ENCODE peak calls at places on chromosomes 1 and 21, in nine cellular contexts. One of them, this sample, is unnamed.

GRCh38 chr1:239386453-239387303 is at the start of gene CHRM3:
- DNase-seq in tibial nerve: no peak
- DNase-seq in heart left ventricle: no peak
- DNase-seq in NB4: no peak
- DNase-seq in A549: peak; percentile 55
- DNase-seq in HCT116: no peak
- DNase-seq in GM12878: no peak
- DNase-seq in transverse colon: peak; percentile 87
- DNase-seq in uterus: peak; percentile 56
- DNase-seq in this sample: no peak

GRCh38 chr1:61637470-61637869 is 87.5 kb downstream of the TM2D1 start:
- DNase-seq in tibial nerve: no peak
- DNase-seq in heart left ventricle: no peak
- DNase-seq in NB4: no peak
- DNase-seq in A549: no peak
- DNase-seq in HCT116: no peak
- DNase-seq in GM12878: no peak
- DNase-seq in transverse colon: no peak
- DNase-seq in uterus: no peak
- DNase-seq in this sample: no peak

GRCh38 chr1:113747376-113747775 is 11.9 kb downstream of the PHTF1 start:
- DNase-seq in tibial nerve: no peak
- DNase-seq in heart left ventricle: no peak
- DNase-seq in NB4: no peak
- DNase-seq in A549: no peak
- DNase-seq in HCT116: no peak
- DNase-seq in GM12878: no peak
- DNase-seq in transverse colon: no peak
- DNase-seq in uterus: no peak
- DNase-seq in this sample: no peak

GRCh38 chr21:45768741-45769049 is 125.2 kb downstream of the PCBP3 start:
- DNase-seq in tibial nerve: no peak
- DNase-seq in heart left ventricle: no peak
- DNase-seq in NB4: peak; percentile 6
- DNase-seq in A549: no peak
- DNase-seq in HCT116: no peak
- DNase-seq in GM12878: no peak
- DNase-seq in transverse colon: no peak
- DNase-seq in uterus: no peak
- DNase-seq in this sample: no peak

GRCh38 chr1:43836267-43836951 is 97.2 kb upstream of the ARTN start:
- DNase-seq in tibial nerve: no peak
- DNase-seq in heart left ventricle: peak; percentile 67
- DNase-seq in NB4: peak; percentile 73
- DNase-seq in A549: no peak
- DNase-seq in HCT116: no peak
- DNase-seq in GM12878: peak; percentile 88
- DNase-seq in transverse colon: peak; percentile 89
- DNase-seq in uterus: no peak
- DNase-seq in this sample: no peak

GRCh38 chr1:18105196-18105595 is 2.4 kb upstream of the IGSF21 start:
- DNase-seq in tibial nerve: no peak
- DNase-seq in heart left ventricle: no peak
- DNase-seq in NB4: no peak
- DNase-seq in A549: no peak
- DNase-seq in HCT116: no peak
- DNase-seq in GM12878: no peak
- DNase-seq in transverse colon: no peak
- DNase-seq in uterus: no peak
- DNase-seq in this sample: no peak

GRCh38 chr21:15564907-15565306 is 164.9 kb upstream of the USP25 start:
- DNase-seq in tibial nerve: no peak
- DNase-seq in heart left ventricle: no peak
- DNase-seq in NB4: no peak
- DNase-seq in A549: no peak
- DNase-seq in HCT116: no peak
- DNase-seq in GM12878: no peak
- DNase-seq in transverse colon: no peak
- DNase-seq in uterus: no peak
- DNase-seq in this sample: no peak

GRCh38 chr1:24904731-24905354 is 25.2 kb downstream of the RUNX3 start:
- DNase-seq in tibial nerve: no peak
- DNase-seq in heart left ventricle: no peak
- DNase-seq in NB4: no peak
- DNase-seq in A549: no peak
- DNase-seq in HCT116: no peak
- DNase-seq in GM12878: no peak
- DNase-seq in transverse colon: peak; percentile 5
- DNase-seq in uterus: no peak
- DNase-seq in this sample: peak; percentile 61

GRCh38 chr1:31790140-31790539 is 25.7 kb downstream of the SPOCD1 start:
- DNase-seq in tibial nerve: no peak
- DNase-seq in heart left ventricle: no peak
- DNase-seq in NB4: no peak
- DNase-seq in A549: no peak
- DNase-seq in HCT116: no peak
- DNase-seq in GM12878: no peak
- DNase-seq in transverse colon: no peak
- DNase-seq in uterus: no peak
- DNase-seq in this sample: no peak

GRCh38 chr1:234539666-234540403 is 60.9 kb upstream of the TARBP1 start:
- DNase-seq in tibial nerve: no peak
- DNase-seq in heart left ventricle: no peak
- DNase-seq in NB4: no peak
- DNase-seq in A549: no peak
- DNase-seq in HCT116: no peak
- DNase-seq in GM12878: no peak
- DNase-seq in transverse colon: no peak
- DNase-seq in uterus: peak; percentile 12
- DNase-seq in this sample: no peak

GRCh38 chr1:234540404-234540762 is 61.4 kb upstream of the TARBP1 start:
- DNase-seq in tibial nerve: no peak
- DNase-seq in heart left ventricle: no peak
- DNase-seq in NB4: no peak
- DNase-seq in A549: no peak
- DNase-seq in HCT116: no peak
- DNase-seq in GM12878: no peak
- DNase-seq in transverse colon: no peak
- DNase-seq in uterus: peak; percentile 20
- DNase-seq in this sample: no peak

GRCh38 chr1:234537236-234537635 is 58.3 kb upstream of the TARBP1 start:
- DNase-seq in tibial nerve: no peak
- DNase-seq in heart left ventricle: no peak
- DNase-seq in NB4: no peak
- DNase-seq in A549: no peak
- DNase-seq in HCT116: no peak
- DNase-seq in GM12878: no peak
- DNase-seq in transverse colon: no peak
- DNase-seq in uterus: no peak
- DNase-seq in this sample: no peak

GRCh38 chr1:234538062-234538731 is 59.2 kb upstream of the TARBP1 start:
- DNase-seq in tibial nerve: no peak
- DNase-seq in heart left ventricle: no peak
- DNase-seq in NB4: no peak
- DNase-seq in A549: no peak
- DNase-seq in HCT116: no peak
- DNase-seq in GM12878: no peak
- DNase-seq in transverse colon: peak; percentile 70
- DNase-seq in uterus: no peak
- DNase-seq in this sample: no peak

DNA sequence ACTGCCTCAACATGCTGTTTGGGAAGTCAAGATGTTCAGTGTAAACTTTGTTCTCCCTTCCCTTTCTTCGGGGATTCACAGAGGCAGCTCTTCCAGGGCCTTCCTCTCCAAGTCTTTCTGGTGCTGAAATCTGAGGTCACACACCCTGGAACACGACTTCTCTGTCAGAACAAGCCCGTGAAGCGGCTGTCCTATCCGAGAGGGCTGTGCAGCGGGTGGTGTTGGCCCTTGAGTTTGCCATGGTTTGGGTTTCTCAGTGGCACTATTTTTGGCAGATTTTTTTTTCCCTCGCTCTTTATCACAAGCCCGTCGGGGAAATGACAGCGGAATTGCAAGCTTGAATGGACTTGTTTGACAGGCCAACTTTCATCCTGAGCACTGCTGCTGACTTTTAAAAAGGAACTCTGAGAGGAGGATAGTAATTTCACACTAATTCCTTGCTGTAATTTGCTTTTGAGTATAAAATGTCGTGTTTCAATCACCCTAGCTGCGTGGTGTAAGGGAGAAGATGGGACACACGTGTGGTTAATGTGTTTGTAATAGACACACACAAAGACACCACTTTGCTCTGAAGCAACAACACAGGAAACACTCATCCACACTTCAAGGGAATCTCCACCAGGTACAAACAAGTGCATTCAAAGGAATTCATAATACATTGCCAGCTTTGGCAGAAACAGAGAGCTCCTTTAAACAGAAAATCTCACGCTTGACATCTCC is 60.1 kb upstream of the TARBP1 start:
- DNase-seq in tibial nerve: no peak
- DNase-seq in heart left ventricle: peak; percentile 80
- DNase-seq in NB4: no peak
- DNase-seq in A549: no peak
- DNase-seq in HCT116: no peak
- DNase-seq in GM12878: no peak
- DNase-seq in transverse colon: no peak
- DNase-seq in uterus: peak; percentile 35
- DNase-seq in this sample: peak; percentile 64
- TF ChIP-seq CTCF in tibial nerve: no peak
- TF ChIP-seq CTCF in heart left ventricle: no peak
- TF ChIP-seq CTCF in NB4: no peak
- TF ChIP-seq CTCF in A549: no peak
- TF ChIP-seq CTCF in HCT116: no peak
- TF ChIP-seq CTCF in GM12878: no peak
- TF ChIP-seq CTCF in transverse colon: no peak
- TF ChIP-seq CTCF in uterus: no peak
- TF ChIP-seq CTCF in this sample: no peak

GRCh38 chr1:15950763-15951295 is 25.1 kb downstream of the ZBTB17 start:
- DNase-seq in tibial nerve: no peak
- DNase-seq in heart left ventricle: peak; percentile 69
- DNase-seq in NB4: peak; percentile 54
- DNase-seq in A549: no peak
- DNase-seq in HCT116: no peak
- DNase-seq in GM12878: no peak
- DNase-seq in transverse colon: no peak
- DNase-seq in uterus: peak; percentile 76
- DNase-seq in this sample: peak; percentile 91

GRCh38 chr1:15952317-15953258 is 23.3 kb downstream of the ZBTB17 start:
- DNase-seq in tibial nerve: no peak
- DNase-seq in heart left ventricle: no peak
- DNase-seq in NB4: peak; percentile 90
- DNase-seq in A549: peak; percentile 64
- DNase-seq in HCT116: peak; percentile 38
- DNase-seq in GM12878: no peak
- DNase-seq in transverse colon: no peak
- DNase-seq in uterus: no peak
- DNase-seq in this sample: no peak

GRCh38 chr1:15950302-15950701 is 25.6 kb downstream of the ZBTB17 start:
- DNase-seq in tibial nerve: no peak
- DNase-seq in heart left ventricle: no peak
- DNase-seq in NB4: no peak
- DNase-seq in A549: no peak
- DNase-seq in HCT116: no peak
- DNase-seq in GM12878: no peak
- DNase-seq in transverse colon: no peak
- DNase-seq in uterus: no peak
- DNase-seq in this sample: no peak

GRCh38 chr1:15953294-15953771 is 22.6 kb downstream of the ZBTB17 start:
- DNase-seq in tibial nerve: no peak
- DNase-seq in heart left ventricle: no peak
- DNase-seq in NB4: no peak
- DNase-seq in A549: no peak
- DNase-seq in HCT116: no peak
- DNase-seq in GM12878: no peak
- DNase-seq in transverse colon: no peak
- DNase-seq in uterus: no peak
- DNase-seq in this sample: peak; percentile 83

GRCh38 chr1:15951341-15952153 is 24.4 kb downstream of the ZBTB17 start:
- DNase-seq in tibial nerve: no peak
- DNase-seq in heart left ventricle: no peak
- DNase-seq in NB4: peak; percentile 56
- DNase-seq in A549: no peak
- DNase-seq in HCT116: no peak
- DNase-seq in GM12878: no peak
- DNase-seq in transverse colon: no peak
- DNase-seq in uterus: no peak
- DNase-seq in this sample: no peak
- H3K4me3 ChIP-seq in tibial nerve: no peak overlapping the region
- H3K4me3 ChIP-seq in heart left ventricle: no peak overlapping the region
- H3K4me3 ChIP-seq in NB4: no peak overlapping the region
- H3K4me3 ChIP-seq in A549: no peak overlapping the region
- H3K4me3 ChIP-seq in HCT116: no peak overlapping the region
- H3K4me3 ChIP-seq in GM12878: no peak overlapping the region
- H3K4me3 ChIP-seq in transverse colon: no peak overlapping the region
- H3K4me3 ChIP-seq in uterus: no peak overlapping the region
- H3K4me3 ChIP-seq in this sample: no peak overlapping the region

DNA sequence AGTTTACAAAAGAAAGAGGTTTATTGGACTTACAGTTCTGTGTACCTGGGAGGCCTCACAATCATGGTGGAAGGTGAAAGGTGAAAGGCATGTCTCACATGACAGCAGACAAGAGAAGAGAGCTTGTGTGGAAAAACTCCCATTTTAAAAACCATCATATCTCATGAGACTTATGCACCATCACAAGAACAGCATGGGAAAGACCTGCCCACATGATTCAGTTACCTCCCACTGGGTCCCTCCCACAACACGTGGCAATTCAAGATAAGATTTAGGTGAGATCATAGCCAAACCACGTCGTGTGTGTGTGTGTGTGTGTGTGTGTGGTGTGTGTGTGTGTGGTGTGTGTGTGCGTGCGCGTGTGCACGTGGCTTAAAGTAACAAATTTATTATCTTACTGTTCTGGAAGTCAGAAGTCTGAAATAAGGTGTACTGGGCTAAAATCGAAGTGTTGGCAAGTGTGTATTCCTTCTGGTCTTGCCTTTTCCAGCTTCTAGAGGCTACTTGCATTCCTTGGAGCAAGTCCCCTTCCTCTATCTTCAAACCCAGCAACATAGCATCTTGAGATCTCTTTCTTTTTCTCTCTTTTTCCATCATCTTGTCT is 48.1 kb upstream of the MPC2 start:
- DNase-seq in tibial nerve: no peak
- DNase-seq in heart left ventricle: no peak
- DNase-seq in NB4: peak; percentile 4
- DNase-seq in A549: no peak
- DNase-seq in HCT116: no peak
- DNase-seq in GM12878: no peak
- DNase-seq in transverse colon: no peak
- DNase-seq in uterus: no peak
- DNase-seq in this sample: no peak
- TF ChIP-seq POLR2A in tibial nerve: no peak
- TF ChIP-seq POLR2A in heart left ventricle: no peak
- TF ChIP-seq POLR2A in NB4: no peak
- TF ChIP-seq POLR2A in A549: no peak
- TF ChIP-seq POLR2A in HCT116: no peak
- TF ChIP-seq POLR2A in GM12878: no peak
- TF ChIP-seq POLR2A in transverse colon: no peak
- TF ChIP-seq POLR2A in uterus: no peak
- TF ChIP-seq POLR2A in this sample: no peak

GRCh38 chr1:188277771-188278170 is 1449.0 kb downstream of the PLA2G4A start:
- DNase-seq in tibial nerve: no peak
- DNase-seq in heart left ventricle: no peak
- DNase-seq in NB4: no peak
- DNase-seq in A549: no peak
- DNase-seq in HCT116: no peak
- DNase-seq in GM12878: no peak
- DNase-seq in transverse colon: no peak
- DNase-seq in uterus: no peak
- DNase-seq in this sample: no peak

GRCh38 chr1:188281927-188282326 is 1453.2 kb downstream of the PLA2G4A start:
- DNase-seq in tibial nerve: no peak
- DNase-seq in heart left ventricle: no peak
- DNase-seq in NB4: no peak
- DNase-seq in A549: no peak
- DNase-seq in HCT116: no peak
- DNase-seq in GM12878: no peak
- DNase-seq in transverse colon: no peak
- DNase-seq in uterus: no peak
- DNase-seq in this sample: no peak
- TF ChIP-seq CTCF in tibial nerve: no peak
- TF ChIP-seq CTCF in heart left ventricle: no peak
- TF ChIP-seq CTCF in NB4: no peak
- TF ChIP-seq CTCF in A549: no peak
- TF ChIP-seq CTCF in HCT116: no peak
- TF ChIP-seq CTCF in GM12878: no peak
- TF ChIP-seq CTCF in transverse colon: no peak
- TF ChIP-seq CTCF in uterus: no peak
- TF ChIP-seq CTCF in this sample: no peak